ENCODE peak calls at places on chromosomes 11 and 22, in seven cellular contexts. R, P, M, Q, I, B and H are unnamed samples.

GRCh38 chr11:60970369-60970774 is 1.1 kb upstream of the CD6 start:
- DNase-seq in R (peak; percentile 63), I (no peak), B (peak; percentile 51), P (peak; percentile 67), M (peak; percentile 84), Q (peak; percentile 86), H (peak; percentile 79)

GRCh38 chr11:2698386-2699184 is 1.2 kb downstream of the KCNQ1OT1 start:
- DNase-seq in P (no peak), M (no peak), B (peak; percentile 5), I (no peak), Q (no peak), R (no peak), H (no peak)

GRCh38 chr11:72280726-72281315 is 36.8 kb upstream of the PHOX2A start:
- DNase-seq in P (no peak), Q (no peak), B (no peak), R (no peak), I (no peak), M (no peak), H (no peak)

GRCh38 chr11:46200537-46201281 is 76.8 kb upstream of the CREB3L1 start:
- DNase-seq in R (no peak), I (peak; percentile 18), P (no peak), Q (no peak), B (no peak), M (no peak), H (no peak)

GRCh38 chr11:28464252-28464867 is 356.2 kb downstream of the METTL15 start:
- DNase-seq in B (no peak), M (no peak), I (peak; percentile 60), R (no peak), Q (no peak), P (no peak), H (no peak)

GRCh38 chr11:66451663-66452062 is 13.0 kb upstream of the MRPL11 start:
- DNase-seq in P (no peak), M (no peak), B (no peak), I (no peak), R (no peak), Q (no peak), H (no peak)

GRCh38 chr22:22745225-22746060 is 101.0 kb downstream of the GGTLC2 start:
- DNase-seq in Q (no peak), R (peak; percentile 54), I (no peak), B (no peak), P (peak; percentile 41), M (peak; percentile 37), H (peak; percentile 19)

GRCh38 chr11:16807306-16807705 is 68.9 kb downstream of the C11orf58 start:
- DNase-seq in Q (no peak), P (no peak), B (no peak), I (no peak), R (no peak), M (no peak), H (no peak)

DNA sequence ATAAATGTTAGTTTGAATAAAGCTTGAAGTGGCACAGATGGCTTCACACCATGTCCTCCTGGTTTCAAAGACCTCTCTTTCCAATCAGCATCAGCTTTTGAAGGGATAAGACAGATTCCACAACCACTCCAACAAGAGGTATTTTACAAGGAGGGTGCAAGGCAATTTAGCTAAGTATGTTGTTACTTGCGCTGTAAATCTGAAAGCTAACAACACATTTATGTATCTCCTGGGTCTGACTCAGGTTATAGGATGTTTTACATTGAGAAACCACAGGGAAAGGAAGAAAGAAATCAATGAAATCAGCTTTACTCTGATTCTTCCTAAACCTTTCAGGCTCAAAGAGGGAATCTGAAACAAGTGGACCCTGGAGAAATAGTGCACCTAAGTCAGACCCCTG is 12.1 kb downstream of the CWC15 start:
- DNase-seq in Q (no peak), P (no peak), I (no peak), B (no peak), R (no peak), M (no peak), H (no peak)
- H3K36me3 ChIP-seq in Q (peaks cover 62% of the 10 kb centered on the region), P (peaks cover 25% of the 10 kb centered on the region), I (peaks cover 51% of the 10 kb centered on the region), B (peaks cover 66% of the 10 kb centered on the region), R (peaks cover 57% of the 10 kb centered on the region), M (peaks cover 28% of the 10 kb centered on the region), H (peaks cover 70% of the 10 kb centered on the region)

DNA sequence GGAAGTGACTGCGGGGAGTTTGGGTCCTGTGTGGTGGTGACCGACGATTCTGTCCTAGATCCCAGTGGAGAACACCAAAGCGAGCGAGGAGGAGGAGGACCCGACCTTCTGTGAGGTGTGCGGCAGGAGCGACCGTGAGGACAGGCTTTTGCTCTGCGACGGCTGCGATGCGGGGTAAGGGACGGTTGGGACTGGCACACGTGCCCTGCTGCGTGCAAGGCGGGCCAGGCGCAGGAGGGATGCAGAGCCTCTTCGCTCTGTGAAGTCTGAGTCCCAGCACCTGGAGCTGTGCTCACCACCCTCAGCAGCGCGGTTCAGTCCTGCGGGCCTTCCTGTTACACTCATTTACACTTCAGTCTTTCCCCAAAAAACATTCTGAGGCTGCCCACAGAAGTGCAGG is 16.2 kb downstream of the PHRF1 start:
- DNase-seq in P (no peak), M (no peak), Q (no peak), B (no peak), R (no peak), I (no peak), H (no peak)
- H3K36me3 ChIP-seq in P (peaks cover 13% of the 10 kb centered on the region), M (peaks cover 15% of the 10 kb centered on the region), Q (peaks cover 91% of the 10 kb centered on the region), B (peaks cover 97% of the 10 kb centered on the region), R (peaks cover 85% of the 10 kb centered on the region), I (peaks cover 37% of the 10 kb centered on the region), H (peaks cover 81% of the 10 kb centered on the region)

DNA sequence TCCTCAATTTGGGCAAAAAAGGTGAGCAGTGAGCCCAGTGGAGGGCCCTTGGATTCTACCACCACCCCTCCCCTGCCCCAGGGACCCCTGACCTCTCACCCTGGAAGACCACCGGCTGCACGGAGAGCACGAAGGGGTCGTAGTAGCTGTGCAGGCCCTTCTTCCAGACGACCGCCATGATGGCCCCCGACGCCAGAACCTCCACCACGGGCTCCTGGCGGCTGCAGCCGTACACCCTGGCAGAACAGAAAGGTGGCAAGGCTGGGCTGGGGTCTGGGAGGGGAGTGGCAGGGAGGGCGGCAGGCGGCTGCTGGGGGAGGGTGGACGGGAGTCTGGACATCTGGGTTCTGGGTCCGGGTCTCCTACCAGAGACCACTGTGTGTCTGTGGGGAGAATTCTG is 23.3 kb downstream of the TMPRSS6 start:
- DNase-seq in M (no peak), Q (no peak), I (no peak), R (no peak), P (no peak), B (no peak), H (no peak)
- H3K36me3 ChIP-seq in M (no peaks in the 10 kb centered on the region), Q (no peaks in the 10 kb centered on the region), I (no peaks in the 10 kb centered on the region), R (no peaks in the 10 kb centered on the region), P (no peaks in the 10 kb centered on the region), B (no peaks in the 10 kb centered on the region), H (no peaks in the 10 kb centered on the region)

GRCh38 chr22:42630211-42630610 is 10.2 kb downstream of the ATP5MGL start:
- DNase-seq in Q (no peak), R (no peak), M (no peak), I (no peak), P (no peak), B (no peak), H (no peak)

GRCh38 chr22:42630901-42631602 is 9.3 kb downstream of the ATP5MGL start:
- DNase-seq in P (no peak), B (no peak), R (no peak), M (no peak), Q (no peak), I (no peak), H (no peak)

GRCh38 chr22:42635531-42635930 is 4.9 kb downstream of the ATP5MGL start:
- DNase-seq in I (peak; percentile 89), R (no peak), P (peak; percentile 34), B (peak; percentile 61), Q (no peak), M (no peak), H (no peak)

GRCh38 chr22:42632096-42632495 is 8.3 kb downstream of the ATP5MGL start:
- DNase-seq in M (no peak), I (no peak), R (no peak), P (no peak), Q (no peak), B (no peak), H (no peak)

DNA sequence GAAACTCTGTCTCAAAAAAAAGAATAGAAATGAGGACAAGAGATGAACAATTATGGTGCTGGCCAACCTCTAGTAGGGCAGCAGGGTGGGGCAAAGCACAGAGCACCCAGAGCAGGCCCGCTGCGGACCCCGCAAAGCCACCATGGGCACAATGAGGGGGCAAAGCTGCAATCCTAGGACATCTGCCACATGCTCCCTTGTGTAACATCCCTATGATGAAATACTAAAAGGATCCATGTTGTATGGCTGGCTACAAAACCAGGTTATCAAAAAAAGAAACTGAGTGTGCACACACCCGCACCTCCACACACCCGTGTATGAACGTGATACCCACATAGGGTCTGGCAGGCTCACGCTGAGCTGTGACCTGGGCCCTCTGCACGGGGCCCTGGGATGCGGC is 7.4 kb downstream of the ATP5MGL start:
- DNase-seq in B (no peak), P (no peak), M (no peak), I (no peak), R (no peak), Q (no peak), H (no peak)
- H3K36me3 ChIP-seq in B (peaks cover 87% of the 10 kb centered on the region), P (peaks cover 9% of the 10 kb centered on the region), M (no peaks in the 10 kb centered on the region), I (peaks cover 17% of the 10 kb centered on the region), R (peaks cover 57% of the 10 kb centered on the region), Q (peaks cover 82% of the 10 kb centered on the region), H (peaks cover 43% of the 10 kb centered on the region)

GRCh38 chr11:12523180-12523924 is 146.0 kb downstream of the PARVA start:
- DNase-seq in I (no peak), Q (no peak), B (no peak), P (no peak), R (no peak), M (no peak), H (no peak)

GRCh38 chr11:12517306-12517705 is 139.9 kb downstream of the PARVA start:
- DNase-seq in Q (no peak), M (no peak), P (no peak), R (no peak), I (no peak), B (no peak), H (no peak)

GRCh38 chr11:12516387-12517110 is 139.2 kb downstream of the PARVA start:
- DNase-seq in B (no peak), Q (no peak), M (no peak), I (no peak), P (no peak), R (no peak), H (no peak)

GRCh38 chr11:12517741-12518140 is 140.4 kb downstream of the PARVA start:
- DNase-seq in Q (no peak), I (no peak), P (no peak), B (no peak), M (no peak), R (no peak), H (no peak)

DNA sequence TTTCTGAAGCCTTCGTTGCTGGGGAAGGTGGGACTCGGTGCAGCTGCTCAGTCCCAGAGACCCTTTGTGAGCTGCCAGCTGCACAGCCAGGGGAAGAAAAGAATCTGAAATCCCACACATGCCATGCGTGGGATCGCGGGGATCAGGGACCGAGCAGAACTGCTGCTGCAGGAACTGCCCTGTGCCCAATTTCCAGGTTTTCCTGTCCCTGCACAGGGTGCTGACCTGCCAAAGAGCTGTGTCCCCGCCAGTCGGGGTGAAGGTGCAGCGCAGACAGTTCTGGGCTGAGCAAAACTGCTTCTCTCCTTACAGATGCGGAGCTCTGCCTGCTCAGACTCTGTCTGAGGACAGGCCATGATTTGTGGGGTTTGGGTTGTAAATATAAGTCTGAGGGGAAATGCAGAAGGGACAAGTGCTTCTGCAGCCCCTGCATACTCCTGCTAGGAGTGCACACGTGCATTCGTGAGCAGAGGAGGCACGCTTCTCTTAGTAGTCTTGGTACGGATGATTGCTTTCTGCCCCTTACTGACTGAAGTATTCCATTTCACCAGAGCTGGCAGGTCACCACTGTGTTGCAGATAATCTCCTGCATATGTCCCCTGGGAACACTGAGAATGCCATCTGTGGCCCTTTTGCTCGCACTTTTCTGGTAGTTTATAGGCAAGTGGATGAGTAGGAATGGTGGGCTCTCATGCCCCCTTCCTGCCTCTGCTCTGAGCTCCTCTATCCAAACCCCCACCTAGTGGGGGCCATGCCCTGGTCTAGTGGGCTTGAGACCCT is 141.4 kb downstream of the PARVA start:
- DNase-seq in I (no peak), Q (no peak), B (no peak), P (no peak), R (no peak), M (no peak), H (no peak)
- H3K36me3 ChIP-seq in I (peaks cover 9% of the 10 kb centered on the region), Q (no peaks in the 10 kb centered on the region), B (peaks cover 22% of the 10 kb centered on the region), P (no peaks in the 10 kb centered on the region), R (no peaks in the 10 kb centered on the region), M (no peaks in the 10 kb centered on the region), H (no peaks in the 10 kb centered on the region)